ENCODE peak calls at places on chromosomes 16 and 17, in nine cellular contexts. C is adrenal gland, X is breast epithelium, Q is IMR-90, P is suprapubic skin, T is upper lobe of left lung, W is stomach, Z is gastrocnemius medialis, Y is prostate gland. O is an unnamed sample. For H3K4me1, the result is how much of the 10 kb centered on the place peaks cover.

GRCh38 chr16:55478827-55479559 is at the start of gene MMP2:
- DNase-seq in Q (peak), P (peak), Z (peak), C (peak), W (peak), X (no peak), Y (no peak), T (no peak), O (peak)

GRCh38 chr17:6045621-6046357 is 24.4 kb upstream of the WSCD1 start:
- DNase-seq in W (no peak), Y (no peak), C (no peak), T (no peak), Z (no peak), Q (no peak), X (no peak), P (no peak), O (no peak)

GRCh38 chr17:38867179-38867994 is 2.5 kb upstream of the LASP1 start:
- DNase-seq in W (peak), X (no peak), C (peak), Y (no peak), Q (peak), P (no peak), Z (peak), T (no peak), O (no peak)

GRCh38 chr17:28549274-28550132 is 2.9 kb downstream of the UNC119 start:
- DNase-seq in T (no peak), P (no peak), Y (no peak), C (no peak), Z (no peak), W (no peak), Q (no peak), X (no peak), O (no peak)

GRCh38 chr17:40344321-40345160 is 20.0 kb downstream of the GJD3 start:
- DNase-seq in Z (no peak), W (no peak), T (no peak), C (no peak), P (no peak), X (no peak), Q (no peak), Y (no peak), O (no peak)

GRCh38 chr16:16004314-16004749 is 54.9 kb downstream of the ABCC1 start:
- DNase-seq in X (no peak), C (no peak), Z (no peak), Q (peak), W (no peak), Y (no peak), P (no peak), T (no peak), O (no peak)

GRCh38 chr17:57624390-57624789 is 120.7 kb downstream of the CCDC182 start:
- DNase-seq in W (no peak), Y (no peak), T (no peak), Q (no peak), Z (no peak), P (peak), C (no peak), X (no peak), O (no peak)

GRCh38 chr16:66881014-66881417 is 701 bp downstream of the PDP2 start:
- DNase-seq in W (no peak), Q (no peak), C (no peak), Y (no peak), X (peak), T (no peak), P (no peak), Z (no peak), O (no peak)

GRCh38 chr16:54080524-54081008 is 206.0 kb downstream of the IRX3 start:
- DNase-seq in Z (no peak), C (no peak), Y (peak), P (no peak), X (peak), W (peak), Q (peak), T (peak), O (no peak)

DNA sequence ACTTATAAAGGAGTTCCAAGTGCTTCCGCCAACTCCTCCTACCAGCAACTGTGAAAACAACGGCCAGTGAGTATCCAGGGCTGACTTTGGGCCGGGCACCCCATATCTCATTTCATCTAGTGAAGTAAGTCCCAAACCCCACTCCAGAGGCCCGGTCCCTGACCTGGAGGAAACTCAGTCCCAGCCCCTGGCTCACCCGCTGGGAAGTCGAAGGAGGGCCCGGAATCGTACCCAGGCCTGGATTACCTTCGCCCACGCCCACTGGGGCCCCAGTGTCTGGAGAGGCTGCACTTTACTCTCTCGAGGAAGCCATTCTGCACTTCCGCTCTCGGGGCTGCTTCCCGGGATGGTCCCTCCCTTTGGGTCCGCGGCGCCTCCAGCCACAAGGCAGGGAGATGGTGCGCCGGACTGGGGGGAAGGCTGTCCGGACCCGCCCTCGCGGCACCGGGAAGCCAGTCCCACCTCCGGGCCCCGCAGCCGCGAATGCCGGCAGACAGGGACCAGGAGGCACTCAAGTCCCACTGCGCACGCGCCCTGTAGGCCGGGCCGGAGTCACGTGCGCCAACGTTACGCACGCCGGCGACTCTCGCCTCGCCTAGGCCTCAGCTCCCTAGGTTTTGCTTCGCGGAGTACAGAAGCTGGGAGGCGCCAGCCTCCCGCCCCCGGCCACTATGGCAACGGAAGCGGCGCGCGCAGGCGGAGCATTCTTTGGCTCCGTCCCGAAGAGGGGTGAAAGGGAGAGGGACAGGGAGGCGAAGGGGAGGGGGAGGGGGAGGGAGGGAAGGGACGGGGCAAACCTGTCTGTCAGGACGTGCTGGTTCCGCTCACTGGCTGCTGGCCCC is at the start of gene CMTR2:
- DNase-seq in Q (peak), X (peak), W (peak), Z (peak), C (peak), T (peak), Y (peak), P (peak), O (peak)
- TF ChIP-seq POLR2A in Q (peak), X (peak), W (peak), Z (peak), C (peak), T (peak), Y (peak), P (peak), O (peak)

GRCh38 chr17:17693253-17693954 is 12.1 kb downstream of the RAI1 start:
- DNase-seq in Q (no peak), P (no peak), T (peak), X (peak), Z (no peak), Y (peak), W (peak), C (peak), O (no peak)
- H3K4me1 ChIP-seq in Q (half or more), P (half or more), T (half or more), X (under half), Z (half or more), Y (half or more), W (half or more), C (half or more), O (half or more)

DNA sequence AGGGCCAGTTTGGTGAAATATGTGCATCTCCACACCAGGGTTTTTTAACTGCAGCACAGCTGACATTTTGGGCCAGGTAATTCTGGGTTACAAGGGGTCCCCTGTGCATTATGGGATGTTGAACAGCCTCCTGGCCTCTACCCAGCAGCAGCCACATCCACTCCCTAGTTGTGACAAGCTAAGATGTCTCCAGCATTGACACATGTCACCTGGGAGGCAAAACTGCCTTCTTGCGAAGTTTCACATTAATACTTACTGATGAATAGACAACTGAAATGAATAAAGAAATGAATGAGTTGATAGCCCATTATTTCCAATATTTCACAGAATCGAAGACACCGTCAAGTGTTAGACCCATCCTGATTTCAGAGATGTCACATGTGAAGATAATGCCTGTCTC is 383.7 kb downstream of the CPPED1 start:
- DNase-seq in Q (no peak), T (no peak), Z (no peak), W (no peak), P (no peak), Y (no peak), X (no peak), C (no peak), O (no peak)
- H3K4me3 ChIP-seq in Q (no peak), T (no peak), Z (no peak), W (no peak), P (no peak), Y (no peak), X (no peak), C (no peak), O (no peak)

GRCh38 chr17:12634789-12635414 is 30.8 kb upstream of the MYOCD start:
- DNase-seq in C (no peak), X (no peak), Z (no peak), P (no peak), Y (no peak), Q (no peak), W (no peak), T (no peak), O (no peak)
- TF ChIP-seq POLR2A in C (no peak), X (no peak), Z (no peak), P (no peak), Y (no peak), Q (no peak), W (no peak), T (no peak), O (no peak)

DNA sequence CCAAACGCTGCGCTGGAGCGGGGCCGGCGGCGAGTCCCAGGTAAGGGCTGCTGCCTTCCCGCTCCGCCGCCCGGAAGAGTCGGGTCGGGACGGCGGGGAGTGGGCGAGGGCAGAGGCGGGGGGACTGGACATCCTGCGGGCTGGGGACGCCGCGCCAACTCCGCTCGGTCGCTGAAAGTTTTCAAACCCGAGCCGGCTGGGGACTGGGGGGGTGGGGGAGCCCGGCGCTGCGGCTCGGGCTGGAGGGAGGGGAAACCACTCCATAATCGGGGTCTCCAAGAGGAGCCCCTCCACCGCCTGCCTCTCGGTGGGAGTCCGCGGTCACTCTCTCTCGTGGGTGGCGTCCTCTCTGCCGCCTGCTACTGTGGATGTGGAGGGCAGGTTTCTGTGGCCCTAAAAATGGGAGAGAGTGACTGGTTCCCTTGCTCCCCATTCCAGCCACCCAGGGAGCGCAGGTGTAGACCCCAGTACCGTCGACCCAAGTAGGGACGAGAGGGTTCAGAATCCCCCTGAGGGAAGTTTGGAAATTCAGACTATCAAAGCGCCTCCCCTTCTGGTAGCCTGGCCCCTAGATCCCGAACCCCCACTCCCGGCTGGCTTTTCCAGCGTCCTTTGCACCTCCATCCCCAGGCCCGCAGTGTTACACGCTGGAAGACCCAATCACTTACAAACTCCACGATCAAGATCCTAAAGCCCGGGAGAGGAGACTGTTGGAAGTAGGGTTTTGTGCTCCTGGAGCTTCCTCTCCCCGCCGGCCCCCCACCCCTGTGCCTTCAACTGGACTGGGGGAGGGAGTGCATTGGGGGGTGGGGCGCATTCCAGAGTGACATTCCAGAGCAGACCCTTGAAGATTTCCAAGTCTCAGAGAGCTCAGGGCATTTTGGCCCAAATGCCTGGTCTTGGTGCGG is 850 bp downstream of the GPRC5C start:
- DNase-seq in C (no peak), W (no peak), Y (no peak), Z (no peak), P (no peak), Q (no peak), T (no peak), X (no peak), O (no peak)
- H3K4me1 ChIP-seq in C (under half), W (half or more), Y (under half), Z (under half), P (half or more), Q (under half), T (half or more), X (under half), O (under half)

GRCh38 chr17:78883533-78884131 is 19.4 kb downstream of the CEP295NL start:
- DNase-seq in W (peak), C (peak), Y (peak), X (peak), Z (peak), T (peak), Q (peak), P (peak), O (peak)
- H3K4me3 ChIP-seq in W (peak), C (peak), Y (no peak), X (peak), Z (peak), T (peak), Q (no peak), P (peak), O (peak)

GRCh38 chr17:48026503-48027321 is 10.9 kb downstream of the COPZ2 start:
- DNase-seq in W (peak), C (peak), T (peak), Y (peak), P (peak), Q (peak), Z (peak), X (peak), O (no peak)
- TF ChIP-seq POLR2A in W (no peak), C (no peak), T (no peak), Y (peak), P (no peak), Q (peak), Z (no peak), X (no peak), O (no peak)

DNA sequence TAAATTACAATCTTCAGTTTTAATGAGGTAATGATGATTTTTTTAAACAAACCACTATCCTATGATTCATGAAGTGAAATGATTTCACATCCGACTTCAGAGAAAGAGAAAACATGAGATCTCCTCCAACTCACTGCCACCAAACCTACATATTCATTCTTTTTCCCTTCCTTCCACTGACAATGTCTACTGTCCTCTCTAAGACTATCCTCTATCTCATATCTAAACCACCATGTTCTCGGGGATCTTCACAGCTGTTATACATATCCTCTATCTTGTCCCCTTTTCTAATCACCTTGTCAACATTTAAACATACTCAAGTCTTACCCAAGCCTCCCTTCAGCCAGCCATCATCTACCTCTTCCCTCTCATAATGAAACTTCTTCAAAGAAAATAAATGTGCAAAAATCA is 53.5 kb downstream of the SMURF2 start:
- DNase-seq in Y (no peak), X (no peak), P (no peak), W (no peak), Q (peak), C (no peak), Z (no peak), T (no peak), O (no peak)
- H3K4me1 ChIP-seq in Y (under half), X (under half), P (under half), W (under half), Q (under half), C (under half), Z (under half), T (under half), O (under half)